ENCODE peak calls at places on chromosomes 5 and 9, in nine cellular contexts. One of them, this sample, is unnamed.

GRCh38 chr5:160935776-160936175 is 83.8 kb upstream of the ATP10B start:
- DNase-seq in right atrium auricular region: no peak
- DNase-seq in DND-41: no peak
- DNase-seq in heart right ventricle: no peak
- DNase-seq in CD8-positive, alpha-beta T cell: no peak
- DNase-seq in naive thymus-derived CD4-positive, alpha-beta T cell: no peak
- DNase-seq in spleen: no peak
- DNase-seq in brain microvascular endothelial cell: no peak
- DNase-seq in BJ: no peak
- DNase-seq in this sample: no peak

GRCh38 chr9:13688990-13689600 is 409.6 kb upstream of the MPDZ start:
- DNase-seq in right atrium auricular region: no peak
- DNase-seq in DND-41: no peak
- DNase-seq in heart right ventricle: no peak
- DNase-seq in CD8-positive, alpha-beta T cell: no peak
- DNase-seq in naive thymus-derived CD4-positive, alpha-beta T cell: no peak
- DNase-seq in spleen: no peak
- DNase-seq in brain microvascular endothelial cell: peak; percentile 21
- DNase-seq in BJ: no peak
- DNase-seq in this sample: peak; percentile 59

GRCh38 chr5:77882670-77883257 is 106.6 kb upstream of the TBCA start:
- DNase-seq in right atrium auricular region: no peak
- DNase-seq in DND-41: no peak
- DNase-seq in heart right ventricle: no peak
- DNase-seq in CD8-positive, alpha-beta T cell: no peak
- DNase-seq in naive thymus-derived CD4-positive, alpha-beta T cell: no peak
- DNase-seq in spleen: no peak
- DNase-seq in brain microvascular endothelial cell: peak; percentile 84
- DNase-seq in BJ: no peak
- DNase-seq in this sample: peak; percentile 66

GRCh38 chr5:89228355-89228754 is 345.4 kb upstream of the MEF2C start:
- DNase-seq in right atrium auricular region: no peak
- DNase-seq in DND-41: no peak
- DNase-seq in heart right ventricle: no peak
- DNase-seq in CD8-positive, alpha-beta T cell: no peak
- DNase-seq in naive thymus-derived CD4-positive, alpha-beta T cell: no peak
- DNase-seq in spleen: no peak
- DNase-seq in brain microvascular endothelial cell: no peak
- DNase-seq in BJ: no peak
- DNase-seq in this sample: no peak

GRCh38 chr5:19886123-19886921 is 101.7 kb downstream of the CDH18 start:
- DNase-seq in right atrium auricular region: no peak
- DNase-seq in DND-41: no peak
- DNase-seq in heart right ventricle: no peak
- DNase-seq in CD8-positive, alpha-beta T cell: no peak
- DNase-seq in naive thymus-derived CD4-positive, alpha-beta T cell: no peak
- DNase-seq in spleen: no peak
- DNase-seq in brain microvascular endothelial cell: peak; percentile 12
- DNase-seq in BJ: peak; percentile 51
- DNase-seq in this sample: peak; percentile 79

GRCh38 chr5:79133121-79133656 is 21.6 kb downstream of the BHMT start:
- DNase-seq in right atrium auricular region: no peak
- DNase-seq in DND-41: no peak
- DNase-seq in heart right ventricle: no peak
- DNase-seq in CD8-positive, alpha-beta T cell: no peak
- DNase-seq in naive thymus-derived CD4-positive, alpha-beta T cell: no peak
- DNase-seq in spleen: no peak
- DNase-seq in brain microvascular endothelial cell: no peak
- DNase-seq in BJ: no peak
- DNase-seq in this sample: peak; percentile 80

GRCh38 chr5:60295423-60295822 is 401.9 kb upstream of the PDE4D start:
- DNase-seq in right atrium auricular region: no peak
- DNase-seq in DND-41: no peak
- DNase-seq in heart right ventricle: no peak
- DNase-seq in CD8-positive, alpha-beta T cell: no peak
- DNase-seq in naive thymus-derived CD4-positive, alpha-beta T cell: no peak
- DNase-seq in spleen: no peak
- DNase-seq in brain microvascular endothelial cell: peak; percentile 50
- DNase-seq in BJ: no peak
- DNase-seq in this sample: peak; percentile 52

GRCh38 chr9:90830977-90831376 is 29.4 kb downstream of the SYK start:
- DNase-seq in right atrium auricular region: no peak
- DNase-seq in DND-41: no peak
- DNase-seq in heart right ventricle: no peak
- DNase-seq in CD8-positive, alpha-beta T cell: no peak
- DNase-seq in naive thymus-derived CD4-positive, alpha-beta T cell: no peak
- DNase-seq in spleen: no peak
- DNase-seq in brain microvascular endothelial cell: no peak
- DNase-seq in BJ: no peak
- DNase-seq in this sample: no peak

GRCh38 chr9:101397746-101398334 is 578 bp downstream of the MRPL50 start:
- DNase-seq in right atrium auricular region: no peak
- DNase-seq in DND-41: no peak
- DNase-seq in heart right ventricle: no peak
- DNase-seq in CD8-positive, alpha-beta T cell: peak; percentile 29
- DNase-seq in naive thymus-derived CD4-positive, alpha-beta T cell: peak; percentile 17
- DNase-seq in spleen: no peak
- DNase-seq in brain microvascular endothelial cell: no peak
- DNase-seq in BJ: no peak
- DNase-seq in this sample: no peak

GRCh38 chr5:178116406-178116885 is 3.1 kb downstream of the N4BP3 start:
- DNase-seq in right atrium auricular region: no peak
- DNase-seq in DND-41: peak; percentile 72
- DNase-seq in heart right ventricle: no peak
- DNase-seq in CD8-positive, alpha-beta T cell: peak; percentile 93
- DNase-seq in naive thymus-derived CD4-positive, alpha-beta T cell: peak; percentile 65
- DNase-seq in spleen: peak; percentile 92
- DNase-seq in brain microvascular endothelial cell: no peak
- DNase-seq in BJ: no peak
- DNase-seq in this sample: no peak

GRCh38 chr9:100397867-100398266 is 29.1 kb upstream of the MSANTD3 start:
- DNase-seq in right atrium auricular region: no peak
- DNase-seq in DND-41: no peak
- DNase-seq in heart right ventricle: no peak
- DNase-seq in CD8-positive, alpha-beta T cell: no peak
- DNase-seq in naive thymus-derived CD4-positive, alpha-beta T cell: no peak
- DNase-seq in spleen: no peak
- DNase-seq in brain microvascular endothelial cell: no peak
- DNase-seq in BJ: no peak
- DNase-seq in this sample: no peak

GRCh38 chr5:172380992-172381643 is 73.2 kb downstream of the SH3PXD2B start:
- DNase-seq in right atrium auricular region: peak; percentile 80
- DNase-seq in DND-41: no peak
- DNase-seq in heart right ventricle: peak; percentile 74
- DNase-seq in CD8-positive, alpha-beta T cell: no peak
- DNase-seq in naive thymus-derived CD4-positive, alpha-beta T cell: no peak
- DNase-seq in spleen: no peak
- DNase-seq in brain microvascular endothelial cell: no peak
- DNase-seq in BJ: peak; percentile 23
- DNase-seq in this sample: peak; percentile 46

GRCh38 chr5:107294669-107295068 is 376.1 kb downstream of the EFNA5 start:
- DNase-seq in right atrium auricular region: no peak
- DNase-seq in DND-41: no peak
- DNase-seq in heart right ventricle: no peak
- DNase-seq in CD8-positive, alpha-beta T cell: no peak
- DNase-seq in naive thymus-derived CD4-positive, alpha-beta T cell: no peak
- DNase-seq in spleen: no peak
- DNase-seq in brain microvascular endothelial cell: no peak
- DNase-seq in BJ: no peak
- DNase-seq in this sample: no peak

GRCh38 chr5:134140530-134141201 is 26.2 kb downstream of the TCF7 start:
- DNase-seq in right atrium auricular region: peak; percentile 69
- DNase-seq in DND-41: peak; percentile 69
- DNase-seq in heart right ventricle: no peak
- DNase-seq in CD8-positive, alpha-beta T cell: peak; percentile 62
- DNase-seq in naive thymus-derived CD4-positive, alpha-beta T cell: peak; percentile 53
- DNase-seq in spleen: peak; percentile 85
- DNase-seq in brain microvascular endothelial cell: peak; percentile 70
- DNase-seq in BJ: no peak
- DNase-seq in this sample: peak; percentile 77

GRCh38 chr9:78606011-78606410 is 309.1 kb downstream of the PSAT1 start:
- DNase-seq in right atrium auricular region: no peak
- DNase-seq in DND-41: no peak
- DNase-seq in heart right ventricle: no peak
- DNase-seq in CD8-positive, alpha-beta T cell: no peak
- DNase-seq in naive thymus-derived CD4-positive, alpha-beta T cell: no peak
- DNase-seq in spleen: no peak
- DNase-seq in brain microvascular endothelial cell: no peak
- DNase-seq in BJ: no peak
- DNase-seq in this sample: peak; percentile 70

GRCh38 chr9:120894404-120895226 is 17.6 kb upstream of the PHF19 start:
- DNase-seq in right atrium auricular region: peak; percentile 67
- DNase-seq in DND-41: no peak
- DNase-seq in heart right ventricle: peak; percentile 67
- DNase-seq in CD8-positive, alpha-beta T cell: no peak
- DNase-seq in naive thymus-derived CD4-positive, alpha-beta T cell: no peak
- DNase-seq in spleen: no peak
- DNase-seq in brain microvascular endothelial cell: no peak
- DNase-seq in BJ: no peak
- DNase-seq in this sample: peak; percentile 39
- H3K4me3 ChIP-seq in right atrium auricular region: peak overlapping the region; percentile 46
- H3K4me3 ChIP-seq in DND-41: no peak overlapping the region
- H3K4me3 ChIP-seq in heart right ventricle: peak overlapping the region; percentile 44
- H3K4me3 ChIP-seq in CD8-positive, alpha-beta T cell: no peak overlapping the region
- H3K4me3 ChIP-seq in naive thymus-derived CD4-positive, alpha-beta T cell: no peak overlapping the region
- H3K4me3 ChIP-seq in spleen: no peak overlapping the region
- H3K4me3 ChIP-seq in brain microvascular endothelial cell: peak overlapping the region; percentile 17
- H3K4me3 ChIP-seq in BJ: no peak overlapping the region
- H3K4me3 ChIP-seq in this sample: no peak overlapping the region

GRCh38 chr5:95554647-95555548 is at the start of the genes ARSK and SKIC3:
- DNase-seq in right atrium auricular region: peak; percentile 99
- DNase-seq in DND-41: peak; percentile 95
- DNase-seq in heart right ventricle: peak; percentile 91
- DNase-seq in CD8-positive, alpha-beta T cell: peak; percentile 94
- DNase-seq in naive thymus-derived CD4-positive, alpha-beta T cell: peak; percentile 95
- DNase-seq in spleen: peak; percentile 94
- DNase-seq in brain microvascular endothelial cell: peak; percentile 99
- DNase-seq in BJ: peak; percentile 98
- DNase-seq in this sample: peak; percentile 100
- H3K4me3 ChIP-seq in right atrium auricular region: peak within 1 kb of the TSS; percentile 91
- H3K4me3 ChIP-seq in DND-41: peak within 1 kb of the TSS; percentile 67
- H3K4me3 ChIP-seq in heart right ventricle: peak within 1 kb of the TSS; percentile 77
- H3K4me3 ChIP-seq in CD8-positive, alpha-beta T cell: peak within 1 kb of the TSS; percentile 64
- H3K4me3 ChIP-seq in naive thymus-derived CD4-positive, alpha-beta T cell: peak within 1 kb of the TSS; percentile 71
- H3K4me3 ChIP-seq in spleen: peak within 1 kb of the TSS; percentile 79
- H3K4me3 ChIP-seq in brain microvascular endothelial cell: peak within 1 kb of the TSS; percentile 93
- H3K4me3 ChIP-seq in BJ: peak within 1 kb of the TSS; percentile 73
- H3K4me3 ChIP-seq in this sample: peak within 1 kb of the TSS; percentile 86

GRCh38 chr5:8606231-8606630 is 737.3 kb downstream of the MTRR start:
- DNase-seq in right atrium auricular region: no peak
- DNase-seq in DND-41: no peak
- DNase-seq in heart right ventricle: no peak
- DNase-seq in CD8-positive, alpha-beta T cell: no peak
- DNase-seq in naive thymus-derived CD4-positive, alpha-beta T cell: no peak
- DNase-seq in spleen: no peak
- DNase-seq in brain microvascular endothelial cell: no peak
- DNase-seq in BJ: no peak
- DNase-seq in this sample: no peak

GRCh38 chr5:8601831-8602354 is 732.9 kb downstream of the MTRR start:
- DNase-seq in right atrium auricular region: no peak
- DNase-seq in DND-41: no peak
- DNase-seq in heart right ventricle: no peak
- DNase-seq in CD8-positive, alpha-beta T cell: no peak
- DNase-seq in naive thymus-derived CD4-positive, alpha-beta T cell: no peak
- DNase-seq in spleen: no peak
- DNase-seq in brain microvascular endothelial cell: peak; percentile 36
- DNase-seq in BJ: no peak
- DNase-seq in this sample: no peak

GRCh38 chr5:8598996-8599395 is 730.0 kb downstream of the MTRR start:
- DNase-seq in right atrium auricular region: no peak
- DNase-seq in DND-41: no peak
- DNase-seq in heart right ventricle: no peak
- DNase-seq in CD8-positive, alpha-beta T cell: no peak
- DNase-seq in naive thymus-derived CD4-positive, alpha-beta T cell: no peak
- DNase-seq in spleen: no peak
- DNase-seq in brain microvascular endothelial cell: no peak
- DNase-seq in BJ: no peak
- DNase-seq in this sample: no peak

GRCh38 chr5:8598356-8598755 is 729.4 kb downstream of the MTRR start:
- DNase-seq in right atrium auricular region: no peak
- DNase-seq in DND-41: no peak
- DNase-seq in heart right ventricle: no peak
- DNase-seq in CD8-positive, alpha-beta T cell: no peak
- DNase-seq in naive thymus-derived CD4-positive, alpha-beta T cell: no peak
- DNase-seq in spleen: no peak
- DNase-seq in brain microvascular endothelial cell: no peak
- DNase-seq in BJ: no peak
- DNase-seq in this sample: no peak

GRCh38 chr5:8600843-8601242 is 731.9 kb downstream of the MTRR start:
- DNase-seq in right atrium auricular region: no peak
- DNase-seq in DND-41: no peak
- DNase-seq in heart right ventricle: no peak
- DNase-seq in CD8-positive, alpha-beta T cell: no peak
- DNase-seq in naive thymus-derived CD4-positive, alpha-beta T cell: no peak
- DNase-seq in spleen: no peak
- DNase-seq in brain microvascular endothelial cell: peak; percentile 6
- DNase-seq in BJ: no peak
- DNase-seq in this sample: no peak
- H3K4me3 ChIP-seq in right atrium auricular region: no peak overlapping the region
- H3K4me3 ChIP-seq in DND-41: no peak overlapping the region
- H3K4me3 ChIP-seq in heart right ventricle: no peak overlapping the region
- H3K4me3 ChIP-seq in CD8-positive, alpha-beta T cell: no peak overlapping the region
- H3K4me3 ChIP-seq in naive thymus-derived CD4-positive, alpha-beta T cell: no peak overlapping the region
- H3K4me3 ChIP-seq in spleen: no peak overlapping the region
- H3K4me3 ChIP-seq in brain microvascular endothelial cell: no peak overlapping the region
- H3K4me3 ChIP-seq in BJ: no peak overlapping the region
- H3K4me3 ChIP-seq in this sample: no peak overlapping the region

GRCh38 chr5:176742246-176743105 is 67.9 kb upstream of the UNC5A start:
- DNase-seq in right atrium auricular region: peak; percentile 16
- DNase-seq in DND-41: no peak
- DNase-seq in heart right ventricle: no peak
- DNase-seq in CD8-positive, alpha-beta T cell: no peak
- DNase-seq in naive thymus-derived CD4-positive, alpha-beta T cell: no peak
- DNase-seq in spleen: peak; percentile 36
- DNase-seq in brain microvascular endothelial cell: no peak
- DNase-seq in BJ: no peak
- DNase-seq in this sample: no peak

GRCh38 chr5:176743828-176744583 is 66.4 kb upstream of the UNC5A start:
- DNase-seq in right atrium auricular region: peak; percentile 53
- DNase-seq in DND-41: no peak
- DNase-seq in heart right ventricle: no peak
- DNase-seq in CD8-positive, alpha-beta T cell: no peak
- DNase-seq in naive thymus-derived CD4-positive, alpha-beta T cell: no peak
- DNase-seq in spleen: peak; percentile 61
- DNase-seq in brain microvascular endothelial cell: no peak
- DNase-seq in BJ: no peak
- DNase-seq in this sample: no peak

GRCh38 chr5:176744584-176744965 is 65.8 kb upstream of the UNC5A start:
- DNase-seq in right atrium auricular region: peak; percentile 48
- DNase-seq in DND-41: no peak
- DNase-seq in heart right ventricle: no peak
- DNase-seq in CD8-positive, alpha-beta T cell: no peak
- DNase-seq in naive thymus-derived CD4-positive, alpha-beta T cell: no peak
- DNase-seq in spleen: no peak
- DNase-seq in brain microvascular endothelial cell: no peak
- DNase-seq in BJ: no peak
- DNase-seq in this sample: no peak

GRCh38 chr5:176741566-176742211 is 68.7 kb upstream of the UNC5A start:
- DNase-seq in right atrium auricular region: peak; percentile 52
- DNase-seq in DND-41: no peak
- DNase-seq in heart right ventricle: no peak
- DNase-seq in CD8-positive, alpha-beta T cell: no peak
- DNase-seq in naive thymus-derived CD4-positive, alpha-beta T cell: no peak
- DNase-seq in spleen: peak; percentile 25
- DNase-seq in brain microvascular endothelial cell: no peak
- DNase-seq in BJ: no peak
- DNase-seq in this sample: no peak

GRCh38 chr5:176743136-176743827 is 67.1 kb upstream of the UNC5A start:
- DNase-seq in right atrium auricular region: peak; percentile 36
- DNase-seq in DND-41: no peak
- DNase-seq in heart right ventricle: no peak
- DNase-seq in CD8-positive, alpha-beta T cell: no peak
- DNase-seq in naive thymus-derived CD4-positive, alpha-beta T cell: no peak
- DNase-seq in spleen: peak; percentile 54
- DNase-seq in brain microvascular endothelial cell: no peak
- DNase-seq in BJ: no peak
- DNase-seq in this sample: no peak
- H3K4me3 ChIP-seq in right atrium auricular region: peak overlapping the region; percentile 31
- H3K4me3 ChIP-seq in DND-41: no peak overlapping the region
- H3K4me3 ChIP-seq in heart right ventricle: peak overlapping the region; percentile 33
- H3K4me3 ChIP-seq in CD8-positive, alpha-beta T cell: no peak overlapping the region
- H3K4me3 ChIP-seq in naive thymus-derived CD4-positive, alpha-beta T cell: no peak overlapping the region
- H3K4me3 ChIP-seq in spleen: no peak overlapping the region
- H3K4me3 ChIP-seq in brain microvascular endothelial cell: no peak overlapping the region
- H3K4me3 ChIP-seq in BJ: no peak overlapping the region
- H3K4me3 ChIP-seq in this sample: no peak overlapping the region

This sample was measured in fibroblast of the aortic adventitia.